ENCODE peak calls at places on chromosomes 3 and 15, in four cellular contexts. H is SK-N-SH, A is HepG2, F is GM12878. Y is an unnamed sample.

GRCh38 chr3:11564577-11565001 is 79.1 kb downstream of the VGLL4 start:
- DNase-seq in F (no peak), H (no peak), A (no peak), Y (no peak)

GRCh38 chr3:123658118-123658859 is 73.4 kb upstream of the HACD2 start:
- DNase-seq in A (no peak), F (no peak), H (no peak), Y (no peak)

GRCh38 chr15:48641416-48641815 is 4.1 kb downstream of the FBN1 start:
- DNase-seq in F (peak), A (no peak), H (peak), Y (no peak)

GRCh38 chr15:70415330-70415884 is 317.7 kb upstream of the TLE3 start:
- DNase-seq in A (no peak), F (no peak), H (no peak), Y (no peak)

GRCh38 chr15:94080416-94080815 is 150.9 kb upstream of the MCTP2 start:
- DNase-seq in F (no peak), H (no peak), A (no peak), Y (no peak)

GRCh38 chr3:126551839-126552687 is 6.7 kb downstream of the C3orf22 start:
- DNase-seq in A (no peak), F (no peak), H (peak), Y (no peak)

GRCh38 chr3:33025648-33026178 is 71.2 kb downstream of the GLB1 start:
- DNase-seq in F (no peak), A (no peak), H (no peak), Y (no peak)

GRCh38 chr15:93205413-93205812 is 116.4 kb upstream of the RGMA start:
- DNase-seq in H (no peak), A (no peak), F (no peak), Y (no peak)

GRCh38 chr15:96889734-96890480 is 559.4 kb downstream of the NR2F2 start:
- DNase-seq in F (no peak), A (no peak), H (no peak), Y (no peak)

GRCh38 chr3:196055683-196056270 is 26.1 kb downstream of the TFRC start:
- DNase-seq in A (peak), H (no peak), F (no peak), Y (no peak)

GRCh38 chr15:71353171-71353570 is 237.9 kb downstream of the THSD4 start:
- DNase-seq in F (no peak), H (no peak), A (no peak), Y (no peak)

GRCh38 chr3:45509038-45509767 is 85.3 kb upstream of the LIMD1 start:
- DNase-seq in A (no peak), H (no peak), F (no peak), Y (no peak)

GRCh38 chr15:28892789-28893610 is 7.2 kb downstream of the APBA2 start:
- DNase-seq in F (no peak), A (no peak), H (no peak), Y (no peak)

GRCh38 chr3:170485696-170486095 is 67.0 kb downstream of the CLDN11 start:
- DNase-seq in A (no peak), F (no peak), H (no peak), Y (no peak)

GRCh38 chr3:129230311-129231019 is 18.9 kb upstream of the COPG1 start:
- DNase-seq in A (peak), H (no peak), F (no peak), Y (no peak)

GRCh38 chr3:25895031-25895430 is 105.1 kb downstream of the OXSM start:
- DNase-seq in A (no peak), H (no peak), F (no peak), Y (no peak)

GRCh38 chr15:100039994-100040393 is 301.8 kb downstream of the ADAMTS17 start:
- DNase-seq in A (no peak), F (no peak), H (no peak), Y (no peak)
- TF ChIP-seq TAF1 in A (no peak), F (no peak), H (no peak), Y (no peak)

GRCh38 chr3:65729973-65730372 is 308.7 kb downstream of the MAGI1 start:
- DNase-seq in F (no peak), A (no peak), H (no peak), Y (no peak)

GRCh38 chr3:65730449-65730848 is 308.3 kb downstream of the MAGI1 start:
- DNase-seq in F (no peak), A (no peak), H (no peak), Y (no peak)

GRCh38 chr3:65728138-65728537 is 310.6 kb downstream of the MAGI1 start:
- DNase-seq in F (no peak), H (no peak), A (no peak), Y (no peak)

GRCh38 chr3:65732060-65732933 is 306.4 kb downstream of the MAGI1 start:
- DNase-seq in F (peak), H (peak), A (peak), Y (peak)

GRCh38 chr3:65729553-65729952 is 309.2 kb downstream of the MAGI1 start:
- DNase-seq in H (no peak), F (no peak), A (peak), Y (no peak)
- TF ChIP-seq TAF1 in H (no peak), F (no peak), A (no peak), Y (no peak)

GRCh38 chr15:36090276-36090946 is 489.0 kb upstream of the CDIN1 start:
- DNase-seq in H (no peak), A (no peak), F (no peak), Y (no peak)
- TF ChIP-seq TAF1 in H (no peak), A (no peak), F (no peak), Y (no peak)

GRCh38 chr3:50122661-50123391 is 32.3 kb upstream of the SEMA3F start:
- DNase-seq in F (no peak), A (no peak), H (peak), Y (no peak)
- TF ChIP-seq TAF1 in F (no peak), A (no peak), H (no peak), Y (no peak)

DNA sequence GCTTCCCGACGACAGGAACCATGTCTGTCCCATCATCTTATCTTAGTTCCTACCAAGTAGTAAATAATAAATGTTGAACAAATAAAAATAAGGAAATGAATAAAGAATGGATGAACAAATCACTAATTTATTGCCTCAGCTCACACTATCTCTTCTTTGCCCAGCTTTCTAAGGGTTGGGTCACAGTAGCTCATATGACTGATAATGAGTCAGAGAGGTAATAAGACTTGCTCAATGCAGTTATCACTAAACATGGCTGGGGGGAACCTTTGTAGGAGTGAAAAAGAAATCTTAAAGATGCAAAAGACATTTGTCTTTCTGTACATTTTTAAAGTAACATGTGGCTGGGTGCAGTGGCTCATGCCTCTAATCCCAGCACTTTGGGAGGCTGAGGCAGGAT is 182.3 kb downstream of the WDR76 start:
- DNase-seq in A (no peak), F (no peak), H (no peak), Y (no peak)
- TF ChIP-seq TAF1 in A (no peak), F (no peak), H (no peak), Y (no peak)

GRCh38 chr15:79408041-79408440 is 24.1 kb upstream of the MINAR1 start:
- DNase-seq in A (no peak), H (no peak), F (no peak), Y (no peak)
- TF ChIP-seq TAF1 in A (no peak), H (no peak), F (no peak), Y (no peak)

DNA sequence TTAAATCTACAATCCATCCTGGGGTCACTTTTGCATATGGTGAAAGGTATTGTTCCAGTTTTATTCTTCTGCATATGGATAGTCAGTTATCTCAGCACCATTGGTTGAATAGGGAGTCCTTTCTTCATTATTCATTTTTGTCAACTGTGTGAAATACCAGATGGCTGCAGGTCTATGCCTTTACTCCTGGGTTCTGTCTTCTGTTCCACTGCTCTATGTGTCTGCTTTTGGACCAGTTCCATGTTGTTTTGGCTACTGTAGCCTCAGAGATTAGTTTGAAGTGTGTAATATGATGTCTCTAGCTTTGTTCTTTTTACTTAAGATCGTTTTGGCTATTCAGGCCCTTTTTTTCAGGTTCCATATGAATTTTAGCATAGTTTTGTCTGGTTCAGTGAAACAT is 795.8 kb downstream of the OTOL1 start:
- DNase-seq in F (no peak), A (no peak), H (no peak), Y (no peak)
- TF ChIP-seq TAF1 in F (no peak), A (no peak), H (no peak), Y (no peak)

DNA sequence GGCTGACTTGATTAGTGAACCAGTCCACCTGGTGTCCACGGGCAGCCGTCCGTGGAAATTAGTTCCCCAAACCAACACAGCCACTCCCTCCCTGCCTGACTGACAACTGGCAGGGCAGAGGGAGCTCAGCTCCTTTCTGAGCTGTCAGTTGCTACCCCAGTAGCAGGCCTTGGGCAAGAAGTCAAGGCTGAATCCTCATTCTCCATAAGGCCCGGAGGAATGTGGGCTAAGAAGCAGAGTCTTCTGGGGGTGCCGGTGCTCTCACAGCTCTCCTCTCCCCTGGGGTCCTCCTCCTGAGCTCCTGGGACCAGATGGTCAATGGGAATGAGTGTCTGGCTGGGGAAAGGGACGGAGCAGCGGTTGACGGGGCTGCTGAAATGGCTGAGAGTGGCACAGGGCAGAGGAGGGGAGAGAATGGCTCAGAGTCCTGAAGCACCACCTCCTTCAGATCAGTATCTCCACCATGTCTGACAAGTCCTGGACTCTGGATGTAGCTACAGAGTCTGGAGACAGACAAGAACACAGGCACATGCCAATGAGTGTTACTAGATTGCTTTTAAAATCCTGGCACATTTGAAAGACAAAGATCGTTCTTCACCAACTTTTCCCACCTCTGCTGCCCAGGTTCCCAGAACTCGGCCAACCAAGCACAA is 16.9 kb downstream of the AMOTL2 start:
- DNase-seq in F (no peak), H (no peak), A (no peak), Y (no peak)
- TF ChIP-seq TAF1 in F (no peak), H (no peak), A (no peak), Y (no peak)

DNA sequence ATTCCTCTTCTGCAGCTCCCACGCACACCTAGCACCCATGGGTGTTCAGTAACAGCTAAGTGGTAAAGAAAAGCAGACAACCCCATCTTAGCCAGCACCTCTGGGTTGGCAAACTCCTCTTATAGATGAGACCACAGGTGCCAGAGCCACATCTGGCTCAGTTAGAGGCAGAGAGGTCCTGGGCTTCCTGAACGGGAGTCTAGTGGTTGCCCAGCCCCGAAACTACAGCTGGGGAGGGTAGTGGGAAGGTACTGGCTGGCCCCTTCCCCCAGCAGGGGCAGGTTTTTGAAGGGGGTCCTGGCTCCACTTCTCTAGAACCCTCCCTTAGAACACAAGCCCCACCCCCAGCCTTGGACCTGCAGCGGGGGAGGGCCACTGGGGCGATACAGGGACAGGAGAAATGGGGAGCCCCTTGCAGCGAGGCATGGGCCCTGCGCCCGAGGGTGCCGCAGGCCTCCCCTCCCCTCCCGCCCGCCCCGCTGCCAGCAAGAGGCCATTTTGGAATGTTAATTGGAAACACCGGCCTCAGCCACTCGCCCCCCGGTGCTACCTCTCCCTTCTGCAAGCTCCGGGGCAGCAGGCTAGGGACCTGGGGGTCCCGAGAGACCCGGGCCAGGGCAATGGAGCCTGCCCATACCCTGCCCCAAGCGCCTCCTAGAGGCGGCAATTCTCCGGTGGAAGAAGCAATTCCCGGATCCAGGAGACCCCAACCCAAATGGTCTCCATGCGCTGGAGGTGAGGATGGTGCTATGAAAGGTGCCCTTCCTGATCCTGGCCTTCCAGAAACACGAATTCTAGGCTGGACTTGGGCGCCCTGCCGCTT is 1.5 kb downstream of the DUSP7 start:
- DNase-seq in A (no peak), H (peak), F (no peak), Y (no peak)
- TF ChIP-seq TAF1 in A (no peak), H (no peak), F (no peak), Y (no peak)

Y was measured in GM12892.